ENCODE peak calls at places on chromosomes 2 and 18, in ten cellular contexts. U is pancreas; Z is brain microvascular endothelial cell; L is IMR-90; C is BJ; I is CD8-positive, alpha-beta T cell; S is heart right ventricle; D is fibroblast of mammary gland; Y is progenitor cell of endocrine pancreas; O is H9. R is an unnamed sample.

GRCh38 chr18:50649821-50650220 is 89.9 kb downstream of the MAPK4 start:
- DNase-seq in U (no peak), Z (peak; percentile 56), L (peak; percentile 29), C (no peak), I (no peak), S (peak; percentile 75), D (peak; percentile 55), Y (no peak), O (no peak), R (no peak)

GRCh38 chr18:987325-988186 is 82.9 kb downstream of the ADCYAP1 start:
- DNase-seq in U (no peak), Z (peak; percentile 58), L (no peak), C (peak; percentile 52), I (no peak), S (peak; percentile 20), D (peak; percentile 47), Y (no peak), O (no peak), R (no peak)

GRCh38 chr2:109324859-109325258 is 195.9 kb downstream of the SH3RF3 start:
- DNase-seq in U (no peak), Z (peak; percentile 89), L (peak; percentile 95), C (peak; percentile 98), I (no peak), S (peak; percentile 38), D (peak; percentile 100), Y (no peak), O (no peak), R (peak; percentile 95)

GRCh38 chr2:159285929-159286708 is at the start of gene WDSUB1:
- DNase-seq in U (peak; percentile 75), Z (peak; percentile 71), L (peak; percentile 71), C (peak; percentile 16), I (peak; percentile 1), S (peak; percentile 69), D (peak; percentile 63), Y (peak; percentile 56), O (peak; percentile 74), R (no peak)

GRCh38 chr2:233242231-233242917 is 9.1 kb upstream of the ATG16L1 start:
- DNase-seq in U (no peak), Z (peak; percentile 44), L (peak; percentile 18), C (no peak), I (no peak), S (no peak), D (peak; percentile 19), Y (no peak), O (no peak), R (no peak)

GRCh38 chr2:113370478-113371091 is 66.9 kb upstream of the ZNG1B start:
- DNase-seq in U (no peak), Z (peak; percentile 80), L (peak; percentile 72), C (no peak), I (peak; percentile 29), S (peak; percentile 63), D (peak; percentile 76), Y (peak; percentile 44), O (peak; percentile 63), R (peak; percentile 30)

GRCh38 chr2:55048514-55048924 is 1.7 kb downstream of the RTN4 start:
- DNase-seq in U (no peak), Z (no peak), L (peak; percentile 45), C (no peak), I (no peak), S (peak; percentile 19), D (peak; percentile 48), Y (no peak), O (no peak), R (no peak)

GRCh38 chr2:3481736-3482362 is 37.5 kb downstream of the ADI1 start:
- DNase-seq in U (no peak), Z (no peak), L (no peak), C (no peak), I (no peak), S (no peak), D (no peak), Y (no peak), O (no peak), R (no peak)

GRCh38 chr2:156333274-156333950 is 891 bp upstream of the NR4A2 start:
- DNase-seq in U (peak; percentile 57), Z (peak; percentile 43), L (no peak), C (no peak), I (no peak), S (no peak), D (no peak), Y (no peak), O (no peak), R (no peak)

GRCh38 chr18:56565596-56566355 is 72.6 kb downstream of the TXNL1 start:
- DNase-seq in U (no peak), Z (peak; percentile 44), L (peak; percentile 92), C (peak; percentile 95), I (no peak), S (no peak), D (peak; percentile 97), Y (no peak), O (no peak), R (peak; percentile 91)

GRCh38 chr2:31137211-31138036 is 816 bp downstream of the GALNT14 start:
- DNase-seq in U (peak; percentile 66), Z (no peak), L (no peak), C (no peak), I (no peak), S (no peak), D (peak; percentile 5), Y (peak; percentile 15), O (peak; percentile 54), R (peak; percentile 5)

GRCh38 chr2:98730851-98731708 is at the start of gene MGAT4A:
- DNase-seq in U (peak; percentile 91), Z (no peak), L (no peak), C (no peak), I (peak; percentile 62), S (peak; percentile 79), D (no peak), Y (peak; percentile 58), O (peak; percentile 50), R (no peak)

GRCh38 chr2:86044614-86045013 is 61.1 kb downstream of the POLR1A start:
- DNase-seq in U (no peak), Z (no peak), L (no peak), C (no peak), I (no peak), S (no peak), D (no peak), Y (no peak), O (peak; percentile 14), R (no peak)

GRCh38 chr2:6865346-6866238 is at the start of gene CMPK2:
- DNase-seq in U (peak; percentile 90), Z (no peak), L (peak; percentile 9), C (no peak), I (peak; percentile 53), S (peak; percentile 76), D (peak; percentile 23), Y (peak; percentile 67), O (peak; percentile 61), R (no peak)

GRCh38 chr2:156322103-156322671 is 10.3 kb downstream of the NR4A2 start:
- DNase-seq in U (no peak), Z (no peak), L (no peak), C (no peak), I (no peak), S (no peak), D (no peak), Y (no peak), O (no peak), R (no peak)

GRCh38 chr2:69169990-69170389 is 157.0 kb downstream of the ANTXR1 start:
- DNase-seq in U (no peak), Z (no peak), L (no peak), C (no peak), I (no peak), S (no peak), D (no peak), Y (no peak), O (no peak), R (no peak)

GRCh38 chr2:146412625-146413024 is 1432.2 kb upstream of the ACVR2A start:
- DNase-seq in U (no peak), Z (no peak), L (no peak), C (no peak), I (no peak), S (no peak), D (no peak), Y (no peak), O (peak; percentile 77), R (no peak)

GRCh38 chr2:120989556-120989848 is 253.8 kb downstream of the GLI2 start:
- DNase-seq in U (no peak), Z (no peak), L (no peak), C (no peak), I (no peak), S (no peak), D (no peak), Y (no peak), O (no peak), R (no peak)

DNA sequence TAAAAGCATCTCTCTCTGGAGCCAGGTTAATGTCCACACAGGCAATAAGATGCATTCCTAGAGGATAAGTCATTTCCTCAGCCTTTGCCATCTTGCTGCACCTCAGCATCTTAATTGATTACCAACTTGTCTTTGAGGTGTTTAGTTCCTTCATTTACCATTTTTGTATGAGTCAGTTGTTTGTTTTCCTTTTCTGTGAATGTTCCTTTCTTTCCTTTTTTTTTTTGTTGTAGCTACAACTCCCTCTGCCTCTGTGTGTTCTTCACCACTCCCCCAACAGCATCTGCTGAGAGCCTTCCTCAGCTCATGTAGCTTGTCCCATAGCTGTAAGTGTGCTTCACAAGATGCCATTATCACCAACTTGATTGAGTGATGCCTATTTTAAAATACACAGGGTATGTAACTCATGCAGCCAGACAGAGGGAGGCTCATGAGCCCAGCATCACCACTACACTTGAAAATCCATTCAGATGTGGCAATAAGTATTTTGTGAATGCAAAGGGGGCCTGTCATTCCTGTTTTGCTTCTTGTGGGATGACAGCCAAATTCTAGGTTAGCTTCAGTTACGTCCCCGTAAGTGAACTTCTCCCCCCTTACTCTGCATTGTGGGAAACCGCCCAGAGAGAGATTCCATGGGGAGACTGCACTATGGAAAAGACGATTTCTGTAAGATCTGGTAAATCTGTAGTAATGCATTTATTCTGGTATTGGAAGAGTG is 315.9 kb upstream of the ZEB2 start:
- DNase-seq in U (no peak), Z (peak; percentile 4), L (peak; percentile 24), C (no peak), I (no peak), S (no peak), D (peak; percentile 46), Y (no peak), O (no peak), R (no peak)
- TF ChIP-seq CTCF in U (no peak), Z (no peak), L (no peak), C (no peak), I (no peak), S (no peak), D (no peak), Y (no peak), O (no peak), R (no peak)

GRCh38 chr2:217527586-217528202 is 475.1 kb downstream of the TNS1 start:
- DNase-seq in U (no peak), Z (no peak), L (peak; percentile 52), C (peak; percentile 79), I (no peak), S (no peak), D (peak; percentile 83), Y (no peak), O (no peak), R (no peak)
- TF ChIP-seq CTCF in U (no peak), Z (no peak), L (no peak), C (peak; percentile 26), I (no peak), S (no peak), D (peak; percentile 13), Y (no peak), O (no peak), R (no peak)

GRCh38 chr2:212520340-212520739 is 18.3 kb downstream of the ERBB4 start:
- DNase-seq in U (no peak), Z (peak; percentile 20), L (no peak), C (no peak), I (no peak), S (no peak), D (peak; percentile 19), Y (no peak), O (no peak), R (no peak)
- TF ChIP-seq CTCF in U (no peak), Z (peak; percentile 46), L (peak; percentile 15), C (peak; percentile 21), I (no peak), S (no peak), D (peak; percentile 32), Y (peak; percentile 36), O (peak; percentile 62), R (peak; percentile 37)

GRCh38 chr2:174666786-174667369 is 69.3 kb upstream of the WIPF1 start:
- DNase-seq in U (no peak), Z (no peak), L (no peak), C (no peak), I (no peak), S (no peak), D (no peak), Y (no peak), O (no peak), R (no peak)
- TF ChIP-seq CTCF in U (no peak), Z (peak; percentile 19), L (no peak), C (no peak), I (no peak), S (no peak), D (no peak), Y (no peak), O (no peak), R (no peak)

R was measured in AG09319.